ENCODE peak calls at places on chromosomes 6 and 20, in four cellular contexts. S is cardiac fibroblast, F is fibroblast of lung, T is dorsolateral prefrontal cortex. V is an unnamed sample.

GRCh38 chr20:40695214-40695613 is 6.2 kb upstream of the MAFB start:
- DNase-seq in S (no peak), F (no peak), T (no peak), V (no peak)

GRCh38 chr6:129753422-129753821 is 43.4 kb upstream of the ARHGAP18 start:
- DNase-seq in S (peak; percentile 34), F (no peak), T (no peak), V (no peak)

GRCh38 chr6:70375166-70375565 is 38.1 kb upstream of the FAM135A start:
- DNase-seq in S (no peak), F (peak; percentile 8), T (no peak), V (no peak)

GRCh38 chr6:105432797-105433196 is 29.9 kb upstream of the PREP start:
- DNase-seq in S (peak; percentile 86), F (peak; percentile 71), T (no peak), V (no peak)

GRCh38 chr20:24773751-24774201 is 175.3 kb upstream of the CST7 start:
- DNase-seq in S (peak; percentile 19), F (peak; percentile 66), T (no peak), V (no peak)

GRCh38 chr6:15473741-15474161 is 189.1 kb downstream of the DTNBP1 start:
- DNase-seq in S (peak; percentile 82), F (peak; percentile 87), T (no peak), V (no peak)

GRCh38 chr6:27208042-27208441 is 39.5 kb upstream of the PRSS16 start:
- DNase-seq in S (no peak), F (no peak), T (no peak), V (no peak)

GRCh38 chr6:18253635-18254034 is 10.7 kb downstream of the DEK start:
- DNase-seq in S (no peak), F (no peak), T (no peak), V (no peak)

GRCh38 chr20:23456416-23456815 is 3.7 kb upstream of the CST11 start:
- DNase-seq in S (no peak), F (no peak), T (no peak), V (no peak)

GRCh38 chr6:97947841-97948240 is 664.8 kb upstream of the MMS22L start:
- DNase-seq in S (peak; percentile 73), F (peak; percentile 3), T (no peak), V (no peak)

GRCh38 chr6:157503018-157503747 is 122.2 kb downstream of the ZDHHC14 start:
- DNase-seq in S (no peak), F (no peak), T (no peak), V (no peak)

GRCh38 chr6:157500022-157500421 is 119.0 kb downstream of the ZDHHC14 start:
- DNase-seq in S (no peak), F (no peak), T (no peak), V (no peak)

GRCh38 chr6:157510329-157511188 is 129.6 kb downstream of the ZDHHC14 start:
- DNase-seq in S (no peak), F (no peak), T (no peak), V (no peak)

DNA sequence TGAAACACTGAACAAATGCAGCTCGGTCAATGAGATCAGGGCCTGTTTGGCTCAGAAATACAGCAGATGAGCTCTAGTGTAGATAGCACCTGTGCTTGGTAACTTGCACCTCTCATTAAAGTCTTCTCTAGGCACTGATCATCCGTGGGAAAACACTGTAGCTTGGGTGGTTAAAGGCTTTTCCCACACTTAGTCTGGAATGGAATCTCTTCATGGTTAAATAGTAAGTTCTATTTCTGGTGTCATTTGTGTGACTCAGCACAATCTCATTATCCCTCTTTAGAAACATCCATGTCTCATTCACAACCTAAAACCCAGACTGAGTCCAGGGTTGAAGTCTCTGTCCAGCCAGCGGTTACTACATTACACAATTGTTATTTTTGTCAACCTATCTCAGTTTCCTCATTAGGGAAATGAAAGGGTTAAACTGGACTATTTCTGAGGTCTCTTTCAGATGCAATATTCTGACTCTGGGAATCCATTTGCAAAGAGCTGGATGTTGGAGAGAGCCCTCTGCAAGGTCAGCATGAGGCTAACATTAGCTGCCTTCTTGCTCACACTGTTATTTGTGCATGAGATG is 125.0 kb downstream of the ZDHHC14 start:
- DNase-seq in S (no peak), F (peak; percentile 6), T (no peak), V (no peak)
- H3K4me3 ChIP-seq in S (no peak overlapping the region), F (no peak overlapping the region), T (no peak overlapping the region), V (no peak overlapping the region)

GRCh38 chr20:19482726-19483125 is 270.3 kb downstream of the SLC24A3 start:
- DNase-seq in S (no peak), F (no peak), T (no peak), V (no peak)

GRCh38 chr20:19486448-19486847 is 271.6 kb upstream of the RIN2 start:
- DNase-seq in S (no peak), F (no peak), T (no peak), V (no peak)

GRCh38 chr20:19483309-19483708 is 270.9 kb downstream of the SLC24A3 start:
- DNase-seq in S (no peak), F (no peak), T (no peak), V (no peak)

GRCh38 chr20:19491241-19491640 is 266.8 kb upstream of the RIN2 start:
- DNase-seq in S (no peak), F (no peak), T (no peak), V (no peak)

GRCh38 chr20:19487420-19487819 is 270.6 kb upstream of the RIN2 start:
- DNase-seq in S (no peak), F (no peak), T (no peak), V (no peak)
- H3K4me3 ChIP-seq in S (no peak overlapping the region), F (no peak overlapping the region), T (no peak overlapping the region), V (no peak overlapping the region)

DNA sequence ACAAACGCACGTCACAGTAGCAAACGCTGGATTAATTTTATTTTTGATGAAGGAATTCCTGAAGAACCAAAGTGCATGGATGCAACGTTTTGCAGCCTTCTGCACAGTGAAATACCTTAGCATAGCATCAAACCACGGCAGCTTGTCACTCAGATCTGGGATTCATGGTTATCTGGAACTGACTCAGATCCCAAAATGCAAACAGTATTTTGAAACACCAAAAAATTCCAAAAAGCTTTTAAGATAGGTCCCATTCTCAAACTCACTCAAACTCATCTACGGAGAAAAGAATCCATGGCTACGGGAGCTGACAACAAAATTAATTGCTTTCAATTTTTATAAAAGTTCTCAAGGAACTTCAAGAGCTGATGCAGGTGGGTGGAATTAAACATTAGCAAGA is 116.2 kb upstream of the SALL4 start:
- DNase-seq in S (no peak), F (no peak), T (no peak), V (no peak)
- H3K4me3 ChIP-seq in S (no peak overlapping the region), F (no peak overlapping the region), T (no peak overlapping the region), V (no peak overlapping the region)

GRCh38 chr6:139376604-139377218 is 2.3 kb upstream of the CITED2 start:
- DNase-seq in S (peak; percentile 87), F (peak; percentile 68), T (no peak), V (no peak)
- H3K4me3 ChIP-seq in S (peak overlapping the region; percentile 55), F (peak overlapping the region; percentile 66), T (peak overlapping the region; percentile 84), V (peak overlapping the region; percentile 99)

V was measured in upper lobe of right lung.